ENCODE peak calls at places on chromosomes 16 and 17, in seven cellular contexts. One of them, this sample, is unnamed.
A peak's percentile ranks its signal among the peaks of the same experiment; 100 is the strongest.

GRCh38 chr17:50088952-50089825 is 6.0 kb upstream of the PDK2 start:
- DNase-seq in tibial artery: no peak
- DNase-seq in GM23248: no peak
- DNase-seq in K562: no peak
- DNase-seq in CD4-positive, CD25-positive, alpha-beta regulatory T cell: no peak
- DNase-seq in PC-3: no peak
- DNase-seq in uterus: no peak
- DNase-seq in this sample: no peak

GRCh38 chr17:61380217-61380835 is 19.3 kb upstream of the TBX2 start:
- DNase-seq in tibial artery: peak; percentile 5
- DNase-seq in GM23248: no peak
- DNase-seq in K562: no peak
- DNase-seq in CD4-positive, CD25-positive, alpha-beta regulatory T cell: no peak
- DNase-seq in PC-3: no peak
- DNase-seq in uterus: no peak
- DNase-seq in this sample: no peak

GRCh38 chr16:12147681-12148479 is 171.3 kb downstream of the SNX29 start:
- DNase-seq in tibial artery: no peak
- DNase-seq in GM23248: no peak
- DNase-seq in K562: no peak
- DNase-seq in CD4-positive, CD25-positive, alpha-beta regulatory T cell: peak; percentile 21
- DNase-seq in PC-3: peak; percentile 34
- DNase-seq in uterus: no peak
- DNase-seq in this sample: peak; percentile 41

GRCh38 chr17:80528521-80528920 is 16.1 kb upstream of the RPTOR start:
- DNase-seq in tibial artery: no peak
- DNase-seq in GM23248: no peak
- DNase-seq in K562: no peak
- DNase-seq in CD4-positive, CD25-positive, alpha-beta regulatory T cell: no peak
- DNase-seq in PC-3: no peak
- DNase-seq in uterus: no peak
- DNase-seq in this sample: peak; percentile 45

GRCh38 chr16:56336071-56336688 is 89.2 kb downstream of the AMFR start:
- DNase-seq in tibial artery: no peak
- DNase-seq in GM23248: no peak
- DNase-seq in K562: no peak
- DNase-seq in CD4-positive, CD25-positive, alpha-beta regulatory T cell: no peak
- DNase-seq in PC-3: peak; percentile 28
- DNase-seq in uterus: no peak
- DNase-seq in this sample: no peak

GRCh38 chr16:76854234-76854633 is 336.8 kb upstream of the MON1B start:
- DNase-seq in tibial artery: no peak
- DNase-seq in GM23248: peak; percentile 0
- DNase-seq in K562: no peak
- DNase-seq in CD4-positive, CD25-positive, alpha-beta regulatory T cell: no peak
- DNase-seq in PC-3: peak; percentile 29
- DNase-seq in uterus: no peak
- DNase-seq in this sample: no peak

GRCh38 chr16:24855678-24856077 is 9.9 kb downstream of the SLC5A11 start:
- DNase-seq in tibial artery: no peak
- DNase-seq in GM23248: no peak
- DNase-seq in K562: no peak
- DNase-seq in CD4-positive, CD25-positive, alpha-beta regulatory T cell: no peak
- DNase-seq in PC-3: peak; percentile 78
- DNase-seq in uterus: no peak
- DNase-seq in this sample: no peak

GRCh38 chr16:12600536-12601256 is 203.0 kb downstream of the CPPED1 start:
- DNase-seq in tibial artery: no peak
- DNase-seq in GM23248: no peak
- DNase-seq in K562: no peak
- DNase-seq in CD4-positive, CD25-positive, alpha-beta regulatory T cell: no peak
- DNase-seq in PC-3: no peak
- DNase-seq in uterus: no peak
- DNase-seq in this sample: no peak

GRCh38 chr17:61352408-61352770 is 47.3 kb upstream of the TBX2 start:
- DNase-seq in tibial artery: no peak
- DNase-seq in GM23248: no peak
- DNase-seq in K562: no peak
- DNase-seq in CD4-positive, CD25-positive, alpha-beta regulatory T cell: no peak
- DNase-seq in PC-3: no peak
- DNase-seq in uterus: no peak
- DNase-seq in this sample: no peak

DNA sequence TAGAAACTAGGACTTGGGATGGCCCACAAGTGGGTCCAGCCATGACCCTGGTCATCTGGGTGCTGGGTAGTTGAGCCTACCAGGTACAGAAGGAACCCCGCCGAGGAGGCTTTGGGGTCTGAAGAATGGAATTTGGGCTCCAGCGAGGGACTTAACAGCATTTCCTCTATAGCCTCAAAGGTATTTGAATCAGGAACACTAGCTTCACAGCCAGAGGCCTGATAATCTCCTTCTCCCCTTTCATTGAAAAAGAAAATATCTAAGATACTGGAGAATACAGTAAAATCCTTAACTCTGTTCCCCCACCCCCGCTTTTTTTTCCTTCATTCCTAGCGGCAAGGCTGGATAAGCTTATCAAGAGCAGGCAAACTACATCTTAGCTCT is 37.2 kb downstream of the XYLT1 start:
- DNase-seq in tibial artery: no peak
- DNase-seq in GM23248: no peak
- DNase-seq in K562: no peak
- DNase-seq in CD4-positive, CD25-positive, alpha-beta regulatory T cell: no peak
- DNase-seq in PC-3: no peak
- DNase-seq in uterus: no peak
- DNase-seq in this sample: no peak
- H3K27ac ChIP-seq in tibial artery: no peak overlapping the region
- H3K27ac ChIP-seq in GM23248: peak overlapping the region; percentile 14
- H3K27ac ChIP-seq in K562: no peak overlapping the region
- H3K27ac ChIP-seq in CD4-positive, CD25-positive, alpha-beta regulatory T cell: no peak overlapping the region
- H3K27ac ChIP-seq in PC-3: no peak overlapping the region
- H3K27ac ChIP-seq in uterus: peak overlapping the region; percentile 53
- H3K27ac ChIP-seq in this sample: no peak overlapping the region

DNA sequence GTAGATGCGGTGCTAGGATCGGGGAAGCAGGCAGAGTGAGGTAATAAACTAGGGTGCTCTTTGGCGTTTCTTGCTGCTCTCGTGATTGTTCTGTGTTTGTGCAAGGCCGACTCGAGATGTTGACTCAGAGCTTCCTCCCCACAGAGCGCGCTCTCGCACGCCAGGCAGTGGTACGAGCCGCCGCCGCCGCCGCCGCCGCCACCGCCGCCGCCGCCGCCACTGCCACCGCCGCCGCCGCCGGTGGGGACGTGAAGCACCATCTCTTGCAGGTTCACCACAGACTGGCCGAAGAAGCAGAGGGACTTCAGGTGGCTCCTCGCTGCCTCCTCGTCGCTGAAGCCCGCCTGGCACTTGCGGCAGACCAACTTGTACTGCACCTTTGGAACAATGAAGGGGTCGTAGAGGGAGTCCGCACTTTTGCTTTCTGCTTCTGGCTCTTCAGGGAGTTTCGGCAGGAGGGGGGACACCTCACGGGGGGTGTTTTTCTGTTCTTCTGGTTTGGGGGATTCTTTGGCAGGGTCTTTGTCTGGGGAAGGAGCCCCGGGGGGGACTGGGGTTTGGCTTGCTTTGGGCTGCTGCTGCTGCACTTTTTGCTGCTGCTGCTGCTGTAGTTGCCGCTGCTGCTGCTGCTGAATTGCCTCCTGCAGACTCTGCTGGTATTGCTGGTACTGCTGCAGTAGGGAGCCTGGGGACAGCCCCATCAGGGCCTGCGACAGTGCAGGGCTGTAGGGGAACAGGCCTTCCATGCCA is 260.2 kb downstream of the ZFHX3 start:
- DNase-seq in tibial artery: peak; percentile 87
- DNase-seq in GM23248: peak; percentile 97
- DNase-seq in K562: no peak
- DNase-seq in CD4-positive, CD25-positive, alpha-beta regulatory T cell: peak; percentile 87
- DNase-seq in PC-3: peak; percentile 70
- DNase-seq in uterus: peak; percentile 80
- DNase-seq in this sample: no peak
- H3K4me3 ChIP-seq in tibial artery: peak overlapping the region; percentile 58
- H3K4me3 ChIP-seq in GM23248: peak overlapping the region; percentile 67
- H3K4me3 ChIP-seq in K562: no peak overlapping the region
- H3K4me3 ChIP-seq in CD4-positive, CD25-positive, alpha-beta regulatory T cell: peak overlapping the region; percentile 62
- H3K4me3 ChIP-seq in PC-3: peak overlapping the region; percentile 56
- H3K4me3 ChIP-seq in uterus: peak overlapping the region; percentile 53
- H3K4me3 ChIP-seq in this sample: no peak overlapping the region

GRCh38 chr17:74043976-74044375 is 159.5 kb upstream of the RPL38 start:
- DNase-seq in tibial artery: no peak
- DNase-seq in GM23248: no peak
- DNase-seq in K562: no peak
- DNase-seq in CD4-positive, CD25-positive, alpha-beta regulatory T cell: no peak
- DNase-seq in PC-3: peak; percentile 32
- DNase-seq in uterus: no peak
- DNase-seq in this sample: no peak
- H3K27ac ChIP-seq in tibial artery: no peak overlapping the region
- H3K27ac ChIP-seq in GM23248: no peak overlapping the region
- H3K27ac ChIP-seq in K562: no peak overlapping the region
- H3K27ac ChIP-seq in CD4-positive, CD25-positive, alpha-beta regulatory T cell: no peak overlapping the region
- H3K27ac ChIP-seq in PC-3: no peak overlapping the region
- H3K27ac ChIP-seq in uterus: no peak overlapping the region
- H3K27ac ChIP-seq in this sample: no peak overlapping the region

DNA sequence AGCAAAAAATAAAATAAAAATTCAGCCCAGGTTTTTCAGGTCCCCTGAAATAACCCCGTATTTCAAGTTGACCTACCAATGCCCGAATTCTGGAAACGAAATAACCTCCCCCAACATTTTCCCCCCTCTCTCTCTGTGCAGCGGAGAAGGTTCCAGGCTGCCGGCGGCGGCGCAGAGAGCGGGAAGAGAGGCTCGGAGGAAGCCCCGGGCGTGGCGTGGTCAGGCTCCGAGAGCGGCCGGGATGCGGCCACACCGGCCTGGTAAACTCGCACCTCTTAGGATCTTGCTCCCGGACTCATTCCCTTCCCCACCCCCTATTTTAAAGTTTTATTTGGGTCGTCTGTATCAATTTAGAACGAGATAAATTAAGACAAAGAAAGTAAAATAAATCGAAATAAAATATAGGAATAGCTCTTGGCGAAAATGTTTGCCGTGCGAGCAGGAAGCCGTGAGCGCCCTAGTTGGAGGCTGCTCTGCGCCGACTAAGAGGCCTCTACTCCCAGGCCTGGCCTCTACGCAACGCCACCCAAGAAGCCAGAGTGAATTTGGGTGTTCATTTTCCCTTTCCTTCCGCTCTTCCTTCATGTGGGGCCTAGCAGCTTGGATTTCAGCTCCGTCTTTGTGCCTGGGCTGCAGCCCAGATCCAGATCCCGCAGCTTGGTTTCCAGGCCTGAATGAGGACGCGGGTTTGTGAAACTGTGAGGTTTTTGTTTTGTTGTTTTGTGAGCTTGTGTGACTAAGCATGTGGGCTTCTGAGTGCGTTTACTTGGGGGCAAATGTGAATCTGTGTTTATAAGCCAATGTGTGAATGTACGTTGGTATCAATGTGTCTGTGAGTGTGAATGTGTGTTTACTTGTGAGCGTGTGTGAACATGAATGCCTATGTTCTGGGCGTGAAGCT is 1.5 kb upstream of the HOXB6 start:
- DNase-seq in tibial artery: no peak
- DNase-seq in GM23248: no peak
- DNase-seq in K562: no peak
- DNase-seq in CD4-positive, CD25-positive, alpha-beta regulatory T cell: no peak
- DNase-seq in PC-3: no peak
- DNase-seq in uterus: no peak
- DNase-seq in this sample: no peak
- H3K4me3 ChIP-seq in tibial artery: no peak overlapping the region
- H3K4me3 ChIP-seq in GM23248: no peak overlapping the region
- H3K4me3 ChIP-seq in K562: no peak overlapping the region
- H3K4me3 ChIP-seq in CD4-positive, CD25-positive, alpha-beta regulatory T cell: no peak overlapping the region
- H3K4me3 ChIP-seq in PC-3: no peak overlapping the region
- H3K4me3 ChIP-seq in uterus: no peak overlapping the region
- H3K4me3 ChIP-seq in this sample: no peak overlapping the region

GRCh38 chr17:64920026-64920418 is 744 bp upstream of the LRRC37A3 start:
- DNase-seq in tibial artery: no peak
- DNase-seq in GM23248: peak; percentile 49
- DNase-seq in K562: no peak
- DNase-seq in CD4-positive, CD25-positive, alpha-beta regulatory T cell: no peak
- DNase-seq in PC-3: peak; percentile 34
- DNase-seq in uterus: no peak
- DNase-seq in this sample: no peak
- H3K27ac ChIP-seq in tibial artery: peak overlapping the region; percentile 83
- H3K27ac ChIP-seq in GM23248: peak overlapping the region; percentile 62
- H3K27ac ChIP-seq in K562: peak overlapping the region; percentile 67
- H3K27ac ChIP-seq in CD4-positive, CD25-positive, alpha-beta regulatory T cell: peak overlapping the region; percentile 84
- H3K27ac ChIP-seq in PC-3: no peak overlapping the region
- H3K27ac ChIP-seq in uterus: peak overlapping the region; percentile 94
- H3K27ac ChIP-seq in this sample: peak overlapping the region; percentile 66

DNA sequence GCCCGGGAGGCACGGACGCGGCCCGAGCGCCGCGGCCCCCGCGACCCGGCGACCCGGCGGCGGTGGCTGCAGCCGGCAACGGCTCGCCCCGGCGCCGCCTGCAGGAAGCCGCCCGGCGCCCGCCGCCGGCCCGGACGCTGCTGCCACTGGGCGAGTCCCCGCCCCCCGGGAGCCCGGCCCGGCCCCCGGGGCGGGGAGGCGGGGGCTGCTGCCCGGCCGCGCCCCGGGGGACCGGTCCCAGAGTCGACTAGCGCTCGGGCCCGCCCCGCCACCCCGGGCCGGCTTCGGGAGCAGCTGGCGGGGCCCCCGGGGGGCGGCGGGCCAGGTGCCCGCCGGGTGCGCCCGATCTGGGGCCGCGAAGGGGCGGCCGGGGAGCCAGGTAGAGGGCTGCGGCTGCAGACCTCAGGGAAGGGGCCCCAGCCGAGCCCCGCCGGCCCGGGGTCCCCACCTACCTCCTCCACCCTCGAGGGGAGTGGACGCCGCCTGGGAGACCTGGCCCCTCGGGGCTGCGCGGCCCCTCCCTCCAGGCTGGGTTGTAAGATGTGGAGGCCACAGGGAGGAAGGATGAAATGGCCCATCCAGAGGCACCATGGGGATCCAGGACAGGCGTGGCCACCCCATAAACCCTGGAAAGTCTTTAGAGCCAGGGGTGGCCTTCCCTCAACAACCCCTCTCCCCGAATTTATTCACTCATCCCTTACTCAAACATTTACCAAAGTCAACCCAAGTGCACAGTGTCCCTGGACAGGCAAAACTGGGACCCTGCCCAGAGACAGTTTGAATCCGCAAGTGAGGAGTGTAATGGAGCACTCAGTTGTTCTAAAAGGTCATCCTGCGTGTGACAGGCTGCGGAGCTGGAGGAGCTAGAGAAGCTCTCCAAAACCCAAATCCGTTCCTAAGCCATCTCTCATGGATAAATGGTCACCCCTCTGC is at the start of gene CDYL2:
- DNase-seq in tibial artery: no peak
- DNase-seq in GM23248: peak; percentile 75
- DNase-seq in K562: peak; percentile 36
- DNase-seq in CD4-positive, CD25-positive, alpha-beta regulatory T cell: peak; percentile 68
- DNase-seq in PC-3: peak; percentile 57
- DNase-seq in uterus: no peak
- DNase-seq in this sample: no peak
- H3K4me3 ChIP-seq in tibial artery: peak within 1 kb of the TSS; percentile 57
- H3K4me3 ChIP-seq in GM23248: peak within 1 kb of the TSS; percentile 83
- H3K4me3 ChIP-seq in K562: no peak within 1 kb of the TSS
- H3K4me3 ChIP-seq in CD4-positive, CD25-positive, alpha-beta regulatory T cell: peak within 1 kb of the TSS; percentile 21
- H3K4me3 ChIP-seq in PC-3: peak within 1 kb of the TSS; percentile 71
- H3K4me3 ChIP-seq in uterus: peak within 1 kb of the TSS; percentile 49
- H3K4me3 ChIP-seq in this sample: no peak within 1 kb of the TSS